ENCODE peak calls at places on chromosomes 1 and 21, in four cellular contexts. R is NCI-H460, N is stromal cell of bone marrow, M is NCI-H2171 treated with DMSO at 0.1 percent for 48 hours. U is an unnamed sample.

GRCh38 chr1:110542730-110543129 is 23.8 kb upstream of the KCNA10 start:
- DNase-seq in R (peak), N (peak), M (no peak), U (no peak)

GRCh38 chr21:38434913-38435533 is 63.3 kb downstream of the ERG start:
- DNase-seq in R (no peak), N (peak), M (no peak), U (no peak)

GRCh38 chr21:41823906-41824305 is 55.2 kb downstream of the PRDM15 start:
- DNase-seq in R (no peak), N (no peak), M (no peak), U (no peak)

GRCh38 chr1:186498695-186499389 is 37.9 kb upstream of the PDC start:
- DNase-seq in R (no peak), N (no peak), M (no peak), U (no peak)

GRCh38 chr1:12616709-12617373 is 1.2 kb downstream of the DHRS3 start:
- DNase-seq in R (no peak), N (no peak), M (peak), U (peak)

GRCh38 chr21:37459575-37459974 is 93.0 kb downstream of the DYRK1A start:
- DNase-seq in R (no peak), N (no peak), M (no peak), U (no peak)

GRCh38 chr1:24108334-24109165 is 3.4 kb downstream of the MYOM3 start:
- DNase-seq in R (peak), N (peak), M (no peak), U (no peak)

GRCh38 chr1:223775054-223775453 is 62.7 kb downstream of the CAPN2 start:
- DNase-seq in R (no peak), N (peak), M (no peak), U (no peak)

GRCh38 chr1:166905136-166905535 is 29.1 kb upstream of the TADA1 start:
- DNase-seq in R (no peak), N (no peak), M (no peak), U (no peak)

GRCh38 chr21:15754640-15755039 is 24.9 kb downstream of the USP25 start:
- DNase-seq in R (no peak), N (no peak), M (no peak), U (no peak)